ENCODE peak calls at places on chromosomes 1 and 21, in seven cellular contexts. J is AG09319; H is activated naive CD8-positive, alpha-beta T cell treated with anti-CD3 and anti-CD28 coated beads for 36 hours; G is T-helper 1 cell; U is NCI-H1092 treated with DMSO at 0.1 percent for 48 hours; L is T-helper 9 cell; Q is NCI-H1105 treated with DMSO at 0.1 percent for 48 hours. P is an unnamed sample.
A peak's percentile ranks its signal among the peaks of the same experiment; 100 is the strongest.

GRCh38 chr1:219507432-219507831 is 105.5 kb downstream of the ZC3H11B start:
- DNase-seq in J (peak; percentile 28), H (no peak), G (no peak), U (no peak), L (no peak), Q (no peak), P (no peak)

GRCh38 chr1:185719021-185719420 is 15.2 kb upstream of the HMCN1 start:
- DNase-seq in J (peak; percentile 43), H (no peak), G (no peak), U (no peak), L (no peak), Q (no peak), P (peak; percentile 39)

GRCh38 chr1:198168180-198168579 is 11.4 kb downstream of the NEK7 start:
- DNase-seq in J (no peak), H (no peak), G (no peak), U (no peak), L (no peak), Q (no peak), P (no peak)

GRCh38 chr1:1397839-1398523 is 1.2 kb downstream of the CCNL2 start:
- DNase-seq in J (no peak), H (no peak), G (no peak), U (no peak), L (no peak), Q (no peak), P (no peak)

GRCh38 chr1:227541796-227542152 is 21.6 kb upstream of the ZNF678 start:
- DNase-seq in J (no peak), H (no peak), G (no peak), U (no peak), L (no peak), Q (no peak), P (no peak)

GRCh38 chr1:41889506-41890414 is 29.0 kb downstream of the HIVEP3 start:
- DNase-seq in J (no peak), H (no peak), G (no peak), U (no peak), L (no peak), Q (no peak), P (no peak)

GRCh38 chr1:222171005-222171404 is 376.9 kb downstream of the HHIPL2 start:
- DNase-seq in J (peak; percentile 38), H (no peak), G (no peak), U (peak; percentile 50), L (no peak), Q (peak; percentile 38), P (no peak)

GRCh38 chr1:208233546-208233945 is 10.6 kb downstream of the PLXNA2 start:
- DNase-seq in J (no peak), H (no peak), G (no peak), U (peak; percentile 99), L (no peak), Q (peak; percentile 97), P (no peak)

GRCh38 chr1:63327417-63328139 is 5.2 kb downstream of the FOXD3 start:
- DNase-seq in J (peak; percentile 11), H (peak; percentile 43), G (no peak), U (peak; percentile 17), L (peak; percentile 17), Q (peak; percentile 14), P (peak; percentile 69)

GRCh38 chr21:26961704-26962103 is 5.2 kb downstream of the ADAMTS5 start:
- DNase-seq in J (no peak), H (no peak), G (no peak), U (no peak), L (no peak), Q (no peak), P (no peak)

GRCh38 chr1:1627261-1627841 is 4.6 kb upstream of the MMP23B start:
- DNase-seq in J (no peak), H (no peak), G (no peak), U (no peak), L (no peak), Q (no peak), P (peak; percentile 37)

GRCh38 chr1:187471555-187471954 is 642.8 kb downstream of the PLA2G4A start:
- DNase-seq in J (no peak), H (no peak), G (no peak), U (no peak), L (no peak), Q (peak; percentile 74), P (no peak)

GRCh38 chr1:119376594-119376993 is 8.0 kb downstream of the HAO2 start:
- DNase-seq in J (no peak), H (no peak), G (no peak), U (no peak), L (no peak), Q (no peak), P (no peak)

GRCh38 chr1:156705918-156706646 is 699 bp upstream of the CRABP2 start:
- DNase-seq in J (no peak), H (peak; percentile 72), G (peak; percentile 66), U (peak; percentile 50), L (peak; percentile 78), Q (peak; percentile 79), P (peak; percentile 70)

GRCh38 chr1:194045416-194045815 is 859.0 kb upstream of the B3GALT2 start:
- DNase-seq in J (no peak), H (no peak), G (no peak), U (no peak), L (no peak), Q (no peak), P (no peak)

GRCh38 chr1:60156371-60156770 is 82.8 kb upstream of the C1orf87 start:
- DNase-seq in J (no peak), H (no peak), G (no peak), U (no peak), L (no peak), Q (no peak), P (no peak)

GRCh38 chr1:65359888-65360287 is 50.5 kb downstream of the DNAJC6 start:
- DNase-seq in J (no peak), H (no peak), G (no peak), U (no peak), L (no peak), Q (no peak), P (no peak)

P was measured in Right ventricle myocardium superior.